ENCODE peak calls at places on chromosome 1, in six cellular contexts. Y, C, G, V, H and S are unnamed samples.

GRCh38 chr1:12654004-12654567 is 10.2 kb downstream of the AADACL4 start:
- DNase-seq in Y (no peak), C (no peak), V (no peak), G (no peak), H (no peak), S (no peak)

GRCh38 chr1:110475358-110476027 is 24.5 kb downstream of the PROK1 start:
- DNase-seq in Y (peak; percentile 39), H (no peak), G (no peak), V (no peak), C (no peak), S (no peak)

GRCh38 chr1:48066951-48067350 is 69.8 kb upstream of the TRABD2B start:
- DNase-seq in Y (no peak), C (no peak), G (no peak), V (no peak), H (no peak), S (no peak)

GRCh38 chr1:47302472-47302871 is 11.5 kb downstream of the STIL start:
- DNase-seq in H (no peak), V (no peak), G (no peak), Y (no peak), C (no peak), S (no peak)

GRCh38 chr1:184555665-184556641 is 169.1 kb downstream of the C1orf21 start:
- DNase-seq in V (no peak), Y (no peak), H (no peak), C (no peak), G (no peak), S (no peak)

GRCh38 chr1:66258404-66259105 is 275.4 kb upstream of the SGIP1 start:
- DNase-seq in Y (no peak), V (no peak), H (no peak), C (no peak), G (peak; percentile 49), S (no peak)

GRCh38 chr1:118912574-118912973 is 75.6 kb downstream of the TBX15 start:
- DNase-seq in Y (no peak), H (no peak), V (no peak), C (no peak), G (no peak), S (no peak)

GRCh38 chr1:187862506-187862905 is 1033.8 kb downstream of the PLA2G4A start:
- DNase-seq in V (no peak), Y (no peak), G (no peak), C (no peak), H (no peak), S (no peak)

GRCh38 chr1:198496216-198497143 is 44.0 kb downstream of the ATP6V1G3 start:
- DNase-seq in V (no peak), G (no peak), H (no peak), Y (no peak), C (no peak), S (peak; percentile 2)

GRCh38 chr1:21273743-21274142 is 16.5 kb downstream of the ECE1 start:
- DNase-seq in Y (no peak), C (no peak), G (no peak), H (no peak), V (no peak), S (no peak)

GRCh38 chr1:53850082-53850673 is 12.1 kb upstream of the NDC1 start:
- DNase-seq in Y (no peak), H (no peak), G (no peak), C (no peak), V (no peak), S (no peak)

GRCh38 chr1:233102381-233102780 is 152.0 kb downstream of the NTPCR start:
- DNase-seq in V (no peak), Y (no peak), H (no peak), C (no peak), G (no peak), S (no peak)

GRCh38 chr1:151398691-151399065 is 695 bp upstream of the PSMB4 start:
- DNase-seq in H (no peak), V (no peak), Y (no peak), G (no peak), C (no peak), S (no peak)

GRCh38 chr1:32755810-32756159 is 53.2 kb upstream of the SYNC start:
- DNase-seq in V (no peak), Y (no peak), C (peak; percentile 94), H (no peak), G (no peak), S (no peak)

GRCh38 chr1:118928739-118929554 is 59.2 kb downstream of the TBX15 start:
- DNase-seq in V (no peak), H (no peak), Y (no peak), C (peak; percentile 50), G (peak; percentile 71), S (peak; percentile 11)

GRCh38 chr1:175206687-175207086 is 14.1 kb upstream of the KIAA0040 start:
- DNase-seq in G (no peak), V (no peak), Y (no peak), C (no peak), H (no peak), S (peak; percentile 47)

GRCh38 chr1:189357317-189357716 is 1120.3 kb downstream of the BRINP3 start:
- DNase-seq in H (no peak), G (no peak), Y (no peak), V (no peak), C (no peak), S (no peak)

GRCh38 chr1:175572932-175573871 is 170.2 kb downstream of the TNR start:
- DNase-seq in V (no peak), Y (no peak), H (no peak), C (no peak), G (no peak), S (peak; percentile 21)

GRCh38 chr1:221437171-221437570 is 304.7 kb downstream of the DUSP10 start:
- DNase-seq in G (no peak), C (no peak), Y (no peak), V (no peak), H (no peak), S (no peak)

GRCh38 chr1:13628218-13628617 is 44.6 kb downstream of the PDPN start:
- DNase-seq in C (no peak), Y (no peak), V (no peak), H (no peak), G (no peak), S (no peak)

GRCh38 chr1:168676861-168677260 is 52.1 kb downstream of the DPT start:
- DNase-seq in G (no peak), Y (no peak), C (no peak), H (no peak), V (no peak), S (no peak)

GRCh38 chr1:93907718-93908117 is 1.5 kb downstream of the GCLM start:
- DNase-seq in Y (no peak), H (no peak), V (no peak), G (no peak), C (peak; percentile 54), S (peak; percentile 51)

GRCh38 chr1:200252526-200252925 is 157.3 kb downstream of the ZNF281 start:
- DNase-seq in H (no peak), V (no peak), G (no peak), C (no peak), Y (no peak), S (no peak)

GRCh38 chr1:228347181-228347580 is 59.5 kb downstream of the TRIM11 start:
- DNase-seq in C (no peak), G (no peak), H (no peak), Y (no peak), V (no peak), S (no peak)

GRCh38 chr1:5615076-5615475 is 377.1 kb downstream of the NPHP4 start:
- DNase-seq in C (no peak), Y (no peak), V (no peak), G (no peak), H (peak; percentile 72), S (no peak)

GRCh38 chr1:100178092-100178491 is at the start of gene LRRC39:
- DNase-seq in G (no peak), C (peak; percentile 27), Y (no peak), H (no peak), V (no peak), S (no peak)
- TF ChIP-seq POLR2AphosphoS5 in G (no peak), C (no peak), Y (no peak), H (no peak), V (no peak), S (no peak)

GRCh38 chr1:206698011-206698410 is 13.3 kb downstream of the MAPKAPK2 start:
- DNase-seq in G (no peak), H (no peak), V (no peak), C (no peak), Y (no peak), S (no peak)

GRCh38 chr1:206698990-206699586 is 14.4 kb downstream of the MAPKAPK2 start:
- DNase-seq in V (no peak), H (no peak), G (no peak), Y (no peak), C (no peak), S (no peak)

GRCh38 chr1:206702803-206703202 is 18.1 kb downstream of the MAPKAPK2 start:
- DNase-seq in G (peak; percentile 63), Y (no peak), H (no peak), C (no peak), V (no peak), S (no peak)

GRCh38 chr1:206699626-206700025 is 14.9 kb downstream of the MAPKAPK2 start:
- DNase-seq in G (no peak), H (no peak), C (no peak), V (no peak), Y (no peak), S (no peak)

DNA sequence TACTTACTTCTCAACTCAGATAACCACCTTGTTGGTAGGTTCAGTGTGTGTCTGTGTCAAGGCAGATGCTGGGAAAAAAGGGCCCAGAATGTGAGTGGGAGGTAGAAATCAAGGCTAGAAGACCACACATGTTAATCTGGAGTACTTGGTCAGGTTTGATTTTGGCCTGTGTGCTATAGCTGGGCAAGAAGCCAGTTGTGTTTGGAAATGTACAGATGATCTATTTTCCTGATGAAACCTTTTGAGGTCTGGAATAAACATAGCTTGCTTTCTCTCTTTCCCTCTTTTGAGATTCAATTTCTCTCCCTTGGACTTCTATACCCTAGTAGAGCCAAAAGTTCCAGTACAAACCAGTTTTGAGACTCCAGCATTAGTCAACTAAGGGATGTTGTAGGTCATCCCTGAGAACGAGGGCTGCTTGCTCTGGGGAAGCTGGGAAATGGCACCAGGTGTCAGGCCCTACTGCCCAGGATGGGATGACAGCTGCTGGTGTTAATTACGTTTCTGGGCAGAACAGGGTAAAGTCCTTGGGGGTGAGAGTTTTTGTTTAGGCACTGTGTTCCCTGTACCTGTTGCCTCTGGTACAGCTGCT is 15.8 kb downstream of the MAPKAPK2 start:
- DNase-seq in V (no peak), G (no peak), Y (no peak), H (no peak), C (no peak), S (no peak)
- TF ChIP-seq POLR2AphosphoS5 in V (peak; percentile 6), G (no peak), Y (no peak), H (no peak), C (peak; percentile 24), S (no peak)

GRCh38 chr1:108533351-108534083 is 26.4 kb upstream of the EEIG2 start:
- DNase-seq in V (no peak), C (peak; percentile 97), H (no peak), Y (peak; percentile 70), G (peak; percentile 55), S (no peak)
- TF ChIP-seq POLR2AphosphoS5 in V (no peak), C (peak; percentile 98), H (no peak), Y (no peak), G (no peak), S (no peak)

DNA sequence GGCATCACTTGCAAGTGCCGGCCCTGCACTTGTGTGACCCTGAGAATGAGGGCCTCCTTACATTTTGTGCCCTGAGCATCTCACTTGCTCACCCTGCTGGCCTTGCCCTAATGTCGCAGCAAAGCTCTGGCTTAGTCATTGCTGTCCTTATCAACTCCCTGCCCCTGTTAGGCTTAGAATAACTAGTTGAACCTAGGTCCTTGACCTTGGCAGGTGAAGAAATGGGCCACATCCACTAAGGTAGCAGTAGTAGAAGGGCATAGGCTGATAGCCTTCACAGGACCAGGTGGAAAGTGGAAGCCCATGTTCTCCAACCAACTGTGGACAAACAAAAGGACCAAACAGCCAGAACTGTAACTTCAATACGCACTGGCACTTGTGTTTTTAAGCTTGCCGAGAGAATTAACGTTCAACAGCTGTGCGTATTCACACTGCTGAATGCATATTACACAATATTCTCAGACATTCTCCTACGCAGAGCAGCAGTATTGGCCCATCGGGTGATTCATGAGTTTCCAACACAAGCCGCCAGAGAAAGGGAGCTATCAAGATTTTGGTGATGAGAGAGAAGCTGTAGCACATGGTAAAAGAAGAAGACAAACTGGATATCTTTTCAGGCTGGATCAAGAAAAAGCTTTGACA is 27.7 kb upstream of the PTGFRN start:
- DNase-seq in Y (peak; percentile 39), G (peak; percentile 81), H (no peak), C (peak; percentile 85), V (peak; percentile 36), S (peak; percentile 26)
- TF ChIP-seq POLR2AphosphoS5 in Y (peak; percentile 55), G (no peak), H (peak; percentile 86), C (no peak), V (peak; percentile 30), S (no peak)